ENCODE peak calls at places on chromosomes 6 and 20, in four cellular contexts. T is activated naive CD4-positive, alpha-beta T cell treated with anti-CD3 and anti-CD28 coated beads, Interleukin-2, amount 10 ng/mL, durations not matched to agents 7 days and 5 days; O is renal cortical epithelial cell; G is body of pancreas. D is an unnamed sample.

GRCh38 chr6:38570750-38571149 is 69.0 kb downstream of the BTBD9 start:
- DNase-seq in T (no peak), O (peak), G (no peak), D (no peak)

GRCh38 chr6:3276174-3277167 is 17.7 kb downstream of the PSMG4 start:
- DNase-seq in T (no peak), O (no peak), G (no peak), D (no peak)

GRCh38 chr6:123925360-123925759 is 121.7 kb downstream of the NKAIN2 start:
- DNase-seq in T (no peak), O (peak), G (no peak), D (no peak)

GRCh38 chr6:155889405-155889804 is 433.8 kb upstream of the NOX3 start:
- DNase-seq in T (no peak), O (no peak), G (no peak), D (no peak)

GRCh38 chr6:105196076-105196475 is 16.3 kb upstream of the POPDC3 start:
- DNase-seq in T (no peak), O (peak), G (no peak), D (no peak)

GRCh38 chr6:110040716-110041115 is 62.6 kb downstream of the GPR6 start:
- DNase-seq in T (no peak), O (no peak), G (no peak), D (no peak)

GRCh38 chr6:4188801-4189200 is 53.4 kb upstream of the ECI2 start:
- DNase-seq in T (no peak), O (no peak), G (no peak), D (no peak)

GRCh38 chr6:96727144-96727543 is 110.1 kb downstream of the GPR63 start:
- DNase-seq in T (no peak), O (no peak), G (no peak), D (no peak)

GRCh38 chr6:1137849-1138248 is 174.0 kb upstream of the FOXQ1 start:
- DNase-seq in T (no peak), O (no peak), G (no peak), D (no peak)

GRCh38 chr20:23058240-23058639 is 8.8 kb upstream of the THBD start:
- DNase-seq in T (no peak), O (no peak), G (no peak), D (no peak)